ENCODE peak calls at places on chromosomes 12 and 14, in four cellular contexts. I is H1, Z is HCT116, S is GM12878. F is an unnamed sample.
A peak's percentile ranks its signal among the peaks of the same experiment; 100 is the strongest.

GRCh38 chr12:53499261-53500118 is at the start of gene MAP3K12:
- DNase-seq in I (no peak), Z (no peak), S (no peak), F (no peak)

GRCh38 chr14:39108791-39109190 is 5.3 kb upstream of the GEMIN2 start:
- DNase-seq in I (no peak), Z (no peak), S (no peak), F (no peak)

GRCh38 chr14:42224053-42224888 is 617.6 kb downstream of the LRFN5 start:
- DNase-seq in I (peak; percentile 17), Z (peak; percentile 37), S (peak; percentile 5), F (peak; percentile 60)

GRCh38 chr12:113473942-113474341 is 2.3 kb upstream of the LHX5 start:
- DNase-seq in I (no peak), Z (no peak), S (no peak), F (no peak)

GRCh38 chr14:72714094-72714493 is 179.8 kb downstream of the DPF3 start:
- DNase-seq in I (no peak), Z (no peak), S (peak; percentile 31), F (no peak)

GRCh38 chr12:26295001-26295400 is 99.6 kb downstream of the SSPN start:
- DNase-seq in I (no peak), Z (no peak), S (no peak), F (no peak)

GRCh38 chr12:117885211-117885610 is 83.6 kb downstream of the KSR2 start:
- DNase-seq in I (no peak), Z (no peak), S (no peak), F (no peak)

GRCh38 chr12:52741378-52742195 is 35.6 kb downstream of the KRT76 start:
- DNase-seq in I (peak; percentile 34), Z (peak; percentile 4), S (no peak), F (peak; percentile 24)

GRCh38 chr12:2101359-2101758 is 48.6 kb downstream of the CACNA1C start:
- DNase-seq in I (no peak), Z (no peak), S (no peak), F (no peak)

GRCh38 chr12:39390752-39391151 is 52.2 kb downstream of the KIF21A start:
- DNase-seq in I (no peak), Z (no peak), S (no peak), F (no peak)

GRCh38 chr12:42904683-42905418 is 315.3 kb upstream of the PRICKLE1 start:
- DNase-seq in I (no peak), Z (no peak), S (no peak), F (no peak)

GRCh38 chr14:24116111-24116809 is 1.5 kb upstream of the NRL start:
- DNase-seq in I (no peak), Z (no peak), S (no peak), F (no peak)

GRCh38 chr12:24911284-24911791 is 37.6 kb downstream of the BCAT1 start:
- DNase-seq in I (no peak), Z (no peak), S (no peak), F (peak; percentile 94)

GRCh38 chr14:49768301-49769121 is 558 bp downstream of the KLHDC2 start:
- DNase-seq in I (peak; percentile 10), Z (peak; percentile 18), S (no peak), F (peak; percentile 70)

GRCh38 chr14:23399136-23399535 is 8.9 kb downstream of the MYH6 start:
- DNase-seq in I (no peak), Z (no peak), S (no peak), F (no peak)

GRCh38 chr14:75439989-75440388 is 12.2 kb downstream of the JDP2 start:
- DNase-seq in I (no peak), Z (no peak), S (no peak), F (no peak)

GRCh38 chr12:42261708-42262107 is 23.7 kb upstream of the YAF2 start:
- DNase-seq in I (no peak), Z (no peak), S (no peak), F (no peak)

DNA sequence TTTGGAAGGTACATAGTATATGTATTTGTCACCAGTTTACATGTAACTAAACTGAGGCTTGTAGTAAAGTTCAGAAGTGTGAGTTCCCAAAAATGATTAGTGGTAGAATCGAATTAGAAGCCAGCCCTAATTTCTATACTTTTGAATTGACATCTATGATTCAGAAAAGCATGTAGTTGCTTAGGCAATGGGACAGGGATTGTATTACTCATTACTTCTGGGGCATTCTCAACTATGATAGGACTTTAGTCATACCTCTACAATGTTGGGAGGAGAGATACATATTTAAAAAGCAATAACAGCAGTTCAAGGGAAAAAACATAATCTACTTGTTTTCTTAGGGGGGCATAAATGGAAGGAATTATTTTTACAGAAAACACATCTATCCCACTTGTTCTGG is 277.9 kb upstream of the E2F7 start:
- DNase-seq in I (no peak), Z (no peak), S (no peak), F (no peak)
- TF ChIP-seq SRF in I (no peak), Z (no peak), S (no peak), F (no peak)

DNA sequence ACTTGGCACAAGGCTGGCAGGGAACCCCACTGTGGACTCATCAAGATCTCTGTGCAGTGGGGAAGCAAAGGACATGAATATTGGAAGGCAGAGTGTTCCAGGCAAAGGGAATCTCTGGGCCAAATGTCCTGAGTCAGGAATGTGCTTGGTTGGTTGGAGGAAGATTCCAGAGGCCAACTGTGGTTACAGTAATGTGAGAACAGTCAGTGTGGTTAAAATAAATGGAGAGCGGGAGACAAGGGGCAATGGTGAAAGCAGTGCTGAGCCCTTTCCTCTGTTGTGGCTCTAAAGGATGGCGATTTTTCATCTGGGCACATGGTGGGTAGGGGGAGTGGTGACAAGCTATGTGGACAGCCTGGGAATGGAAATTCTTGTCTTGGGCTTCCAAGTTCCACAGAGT is 948.1 kb downstream of the BCL11B start:
- DNase-seq in I (no peak), Z (no peak), S (no peak), F (no peak)
- TF ChIP-seq SRF in I (no peak), Z (no peak), S (no peak), F (no peak)

GRCh38 chr14:29475641-29476040 is 452.0 kb downstream of the PRKD1 start:
- DNase-seq in I (no peak), Z (no peak), S (no peak), F (no peak)
- TF ChIP-seq SRF in I (no peak), Z (no peak), S (no peak), F (no peak)

GRCh38 chr14:99561827-99562226 is 42.2 kb downstream of the CCDC85C start:
- DNase-seq in I (no peak), Z (no peak), S (no peak), F (no peak)

GRCh38 chr14:99563749-99564129 is 40.3 kb downstream of the CCDC85C start:
- DNase-seq in I (no peak), Z (no peak), S (no peak), F (no peak)

GRCh38 chr14:99564903-99565259 is 39.1 kb downstream of the CCDC85C start:
- DNase-seq in I (no peak), Z (no peak), S (no peak), F (no peak)

GRCh38 chr14:99564256-99564902 is 39.6 kb downstream of the CCDC85C start:
- DNase-seq in I (no peak), Z (no peak), S (no peak), F (peak; percentile 51)

DNA sequence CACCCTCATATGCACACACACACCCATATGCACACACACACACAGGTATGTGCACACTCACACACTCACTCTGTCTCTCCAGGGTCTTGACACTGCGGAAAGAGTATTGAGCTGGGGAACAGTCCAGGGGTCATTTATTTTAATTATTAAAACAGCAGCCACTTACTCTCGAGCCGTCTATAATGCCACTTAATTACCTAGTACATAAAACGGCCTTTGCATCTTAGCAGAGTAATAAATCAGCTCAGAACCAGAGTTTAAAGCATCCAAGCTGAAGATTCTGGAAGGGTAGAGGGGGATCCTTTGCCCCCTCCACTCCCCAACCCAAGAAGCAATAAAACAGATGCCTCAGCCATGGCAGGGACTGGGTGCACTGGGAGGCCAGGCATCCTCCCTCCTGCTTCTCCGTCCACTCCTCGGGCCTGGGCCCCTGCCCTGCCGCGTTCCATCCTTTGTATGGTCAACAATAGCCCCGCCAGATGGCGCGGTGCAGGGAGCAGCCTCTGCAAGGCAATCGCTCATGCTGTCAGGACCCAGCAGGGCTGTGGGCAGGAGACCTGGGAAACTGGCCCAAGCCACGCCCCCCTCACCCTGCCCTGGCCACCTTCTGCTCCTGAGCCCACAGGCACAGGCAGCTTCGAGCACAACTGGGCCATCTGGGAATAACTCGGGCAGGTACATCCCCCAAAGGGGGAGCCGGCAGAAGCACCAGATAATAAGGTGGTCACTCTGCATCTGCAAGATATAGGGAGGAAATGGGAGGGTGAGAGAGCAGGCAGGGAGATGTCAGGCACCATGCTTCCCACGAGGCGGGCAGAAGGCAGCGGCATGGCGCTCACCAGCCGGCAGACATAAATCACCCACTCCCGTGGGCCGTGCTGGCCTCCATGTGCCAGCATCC is 40.9 kb downstream of the CCDC85C start:
- DNase-seq in I (peak; percentile 75), Z (no peak), S (no peak), F (peak; percentile 84)
- TF ChIP-seq SRF in I (no peak), Z (no peak), S (no peak), F (no peak)

GRCh38 chr12:124622326-124622725 is 54.9 kb upstream of the NCOR2 start:
- DNase-seq in I (no peak), Z (no peak), S (no peak), F (no peak)

GRCh38 chr12:124620606-124621295 is 53.3 kb upstream of the NCOR2 start:
- DNase-seq in I (no peak), Z (no peak), S (no peak), F (no peak)

GRCh38 chr12:124622764-124623163 is 55.4 kb upstream of the NCOR2 start:
- DNase-seq in I (no peak), Z (no peak), S (no peak), F (no peak)

GRCh38 chr12:124623344-124623885 is 56.0 kb upstream of the NCOR2 start:
- DNase-seq in I (no peak), Z (no peak), S (no peak), F (no peak)

DNA sequence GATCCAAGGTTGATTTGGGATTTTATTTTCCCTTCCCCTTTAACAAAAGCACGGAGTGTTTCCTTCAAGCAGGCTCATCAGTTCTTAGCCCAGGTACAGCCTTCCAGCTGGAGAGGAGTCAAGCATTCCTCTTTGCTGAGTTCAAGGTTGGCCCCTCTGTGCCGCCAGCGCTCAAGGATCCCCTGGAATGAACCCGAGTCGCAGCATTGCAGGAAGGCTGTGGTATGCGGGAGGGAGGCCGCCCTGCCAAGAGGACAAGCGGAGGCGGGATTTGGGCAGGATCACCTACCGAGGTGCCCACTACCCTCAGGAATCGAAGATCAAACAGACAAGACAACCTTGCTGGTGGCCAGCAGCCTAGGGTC is 53.9 kb upstream of the NCOR2 start:
- DNase-seq in I (peak; percentile 27), Z (no peak), S (no peak), F (no peak)
- TF ChIP-seq SRF in I (no peak), Z (no peak), S (no peak), F (no peak)

DNA sequence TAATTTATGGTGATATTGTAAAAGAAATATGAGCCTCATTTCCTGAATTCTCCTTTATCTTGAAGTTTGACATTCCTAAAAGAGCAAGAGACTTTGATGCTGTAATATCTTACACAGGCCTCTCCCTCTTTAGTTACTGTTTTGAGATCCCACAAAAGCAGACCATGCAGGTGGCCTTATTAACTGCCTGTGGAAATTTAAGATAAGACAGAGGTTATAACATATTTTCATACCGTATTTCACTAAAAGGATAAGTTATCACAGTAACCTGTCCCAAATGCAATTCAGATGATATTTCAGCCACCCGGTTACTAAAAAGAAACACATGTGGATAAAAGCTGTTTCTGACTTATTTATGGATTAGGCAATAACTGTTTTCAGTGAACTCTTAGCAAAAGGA is 150.1 kb downstream of the NAV3 start:
- DNase-seq in I (no peak), Z (no peak), S (no peak), F (no peak)
- TF ChIP-seq SRF in I (no peak), Z (no peak), S (no peak), F (no peak)

F was measured in HepG2.